ENCODE peak calls at places on chromosomes 4 and X, in five cellular contexts. C is breast epithelium, Z is OCI-LY7, W is tibial nerve, N is cardiac muscle cell. L is an unnamed sample.

GRCh38 chr4:175671491-175671934 is 140.6 kb downstream of the GPM6A start:
- DNase-seq in Z (no peak), C (no peak), N (peak; percentile 30), W (no peak), L (no peak)

GRCh38 chrX:44705817-44706551 is 137.8 kb upstream of the DUSP21 start:
- DNase-seq in W (no peak), N (no peak), Z (no peak), C (no peak), L (no peak)

GRCh38 chrX:155434906-155435743 is 23.3 kb downstream of the F8A3 start:
- DNase-seq in N (no peak), W (no peak), Z (no peak), C (no peak), L (no peak)

GRCh38 chr4:164357957-164358356 is 396.0 kb upstream of the SMIM31 start:
- DNase-seq in Z (no peak), N (no peak), W (no peak), C (no peak), L (no peak)

GRCh38 chrX:154317391-154318000 is 21.9 kb downstream of the TKTL1 start:
- DNase-seq in Z (peak; percentile 21), N (peak; percentile 52), C (no peak), W (no peak), L (peak; percentile 38)

GRCh38 chrX:153861147-153861546 is 24.8 kb downstream of the L1CAM start:
- DNase-seq in C (no peak), N (no peak), W (no peak), Z (no peak), L (no peak)

GRCh38 chr4:69617083-69617694 is 22.3 kb downstream of the UGT2A2 start:
- DNase-seq in W (no peak), N (peak; percentile 21), Z (peak; percentile 7), C (no peak), L (no peak)

GRCh38 chrX:3811331-3812311 is 98.2 kb upstream of the PRKX start:
- DNase-seq in Z (peak; percentile 58), W (no peak), N (peak; percentile 44), C (peak; percentile 35), L (no peak)

GRCh38 chr4:106421441-106422296 is 53.1 kb upstream of the GIMD1 start:
- DNase-seq in Z (no peak), C (no peak), W (no peak), N (peak; percentile 3), L (no peak)

GRCh38 chrX:112147206-112147605 is 64.6 kb upstream of the TRPC5 start:
- DNase-seq in Z (peak; percentile 2), C (no peak), N (peak; percentile 47), W (no peak), L (peak; percentile 13)

GRCh38 chrX:16839224-16839851 is 30.8 kb downstream of the RBBP7 start:
- DNase-seq in N (no peak), Z (no peak), C (no peak), W (no peak), L (no peak)

GRCh38 chr4:78809928-78810835 is 34.0 kb downstream of the BMP2K start:
- DNase-seq in C (no peak), W (no peak), N (no peak), Z (no peak), L (no peak)

GRCh38 chr4:40564004-40564403 is 65.7 kb downstream of the RBM47 start:
- DNase-seq in C (no peak), Z (no peak), W (no peak), N (no peak), L (peak; percentile 63)

GRCh38 chrX:127207326-127207725 is 387.8 kb downstream of the PRR32 start:
- DNase-seq in W (no peak), N (no peak), Z (no peak), C (no peak), L (no peak)

GRCh38 chrX:47093248-47093647 is 15.0 kb downstream of the RGN start:
- DNase-seq in W (no peak), N (peak; percentile 39), Z (peak; percentile 52), C (no peak), L (no peak)

GRCh38 chrX:150582338-150582948 is 14.0 kb downstream of the MTM1 start:
- DNase-seq in Z (no peak), W (no peak), N (no peak), C (no peak), L (no peak)

GRCh38 chr4:177511611-177512010 is 69.4 kb upstream of the AGA start:
- DNase-seq in W (no peak), C (peak; percentile 62), N (no peak), Z (no peak), L (no peak)

GRCh38 chrX:20418379-20418778 is 151.7 kb upstream of the RPS6KA3 start:
- DNase-seq in C (no peak), Z (no peak), N (no peak), W (no peak), L (no peak)

GRCh38 chrX:17680732-17681413 is 56.4 kb upstream of the SCML1 start:
- DNase-seq in C (no peak), N (no peak), W (no peak), Z (no peak), L (peak; percentile 3)

GRCh38 chrX:24333371-24333770 is 19.5 kb upstream of the SUPT20HL2 start:
- DNase-seq in W (no peak), C (no peak), N (no peak), Z (no peak), L (no peak)

GRCh38 chr4:141118381-141118780 is 14.9 kb downstream of the RNF150 start:
- DNase-seq in Z (no peak), W (no peak), N (no peak), C (no peak), L (no peak)

GRCh38 chr4:102091656-102092055 is 253.6 kb downstream of the SLC39A8 start:
- DNase-seq in W (no peak), C (no peak), N (no peak), Z (no peak), L (no peak)

GRCh38 chr4:163878336-163879121 is 384.0 kb downstream of the TMA16 start:
- DNase-seq in W (no peak), C (no peak), N (no peak), Z (no peak), L (no peak)

GRCh38 chr4:117965608-117966007 is 68.7 kb upstream of the NDST3 start:
- DNase-seq in N (peak; percentile 10), Z (no peak), C (no peak), W (no peak), L (no peak)

GRCh38 chr4:162461952-162462351 is 298.2 kb upstream of the FSTL5 start:
- DNase-seq in Z (no peak), N (no peak), C (no peak), W (no peak), L (no peak)

GRCh38 chrX:54540289-54540688 is 10.3 kb downstream of the GNL3L start:
- DNase-seq in N (no peak), C (no peak), Z (no peak), W (no peak), L (no peak)

GRCh38 chrX:106897259-106897658 is 5.9 kb downstream of the RIPPLY1 start:
- DNase-seq in N (no peak), W (no peak), C (no peak), Z (no peak), L (no peak)

GRCh38 chr4:25446611-25447010 is 69.5 kb downstream of the ANAPC4 start:
- DNase-seq in C (no peak), W (no peak), N (no peak), Z (no peak), L (no peak)

GRCh38 chr4:153153339-153153851 is 50.8 kb upstream of the TRIM2 start:
- DNase-seq in N (peak; percentile 75), W (no peak), Z (peak; percentile 22), C (peak; percentile 28), L (peak; percentile 38)

GRCh38 chrX:32530802-32531403 is 680.4 kb downstream of the DMD start:
- DNase-seq in W (no peak), C (no peak), Z (peak; percentile 71), N (peak; percentile 78), L (peak; percentile 41)

GRCh38 chrX:129682979-129683378 is 28.2 kb upstream of the APLN start:
- DNase-seq in W (no peak), N (no peak), C (no peak), Z (no peak), L (no peak)

GRCh38 chr4:25970241-25970675 is 56.2 kb downstream of the SMIM20 start:
- DNase-seq in Z (peak; percentile 75), N (no peak), W (no peak), C (no peak), L (peak; percentile 39)

GRCh38 chr4:162485486-162485885 is 321.7 kb upstream of the FSTL5 start:
- DNase-seq in W (no peak), N (no peak), Z (no peak), C (no peak), L (no peak)

GRCh38 chr4:38523524-38524448 is 140.2 kb upstream of the KLF3 start:
- DNase-seq in Z (no peak), C (no peak), N (no peak), W (no peak), L (no peak)

GRCh38 chrX:40581333-40581910 is 652 bp downstream of the ATP6AP2 start:
- DNase-seq in C (no peak), N (no peak), Z (peak; percentile 24), W (no peak), L (no peak)

GRCh38 chrX:103734125-103734760 is 23.5 kb downstream of the TMEM31 start:
- DNase-seq in C (no peak), W (no peak), Z (no peak), N (no peak), L (no peak)

GRCh38 chrX:54044877-54045328 is 630 bp upstream of the PHF8 start:
- DNase-seq in W (no peak), C (no peak), N (no peak), Z (no peak), L (no peak)

GRCh38 chrX:118974088-118974907 is at the start of gene LONRF3:
- DNase-seq in N (peak; percentile 13), W (peak; percentile 72), Z (peak; percentile 7), C (peak; percentile 75), L (peak; percentile 72)
- H3K4me3 ChIP-seq in N (peak within 1 kb of the TSS; percentile 25), W (peak within 1 kb of the TSS; percentile 66), Z (peak within 1 kb of the TSS; percentile 44), C (peak within 1 kb of the TSS; percentile 72), L (peak within 1 kb of the TSS; percentile 18)

DNA sequence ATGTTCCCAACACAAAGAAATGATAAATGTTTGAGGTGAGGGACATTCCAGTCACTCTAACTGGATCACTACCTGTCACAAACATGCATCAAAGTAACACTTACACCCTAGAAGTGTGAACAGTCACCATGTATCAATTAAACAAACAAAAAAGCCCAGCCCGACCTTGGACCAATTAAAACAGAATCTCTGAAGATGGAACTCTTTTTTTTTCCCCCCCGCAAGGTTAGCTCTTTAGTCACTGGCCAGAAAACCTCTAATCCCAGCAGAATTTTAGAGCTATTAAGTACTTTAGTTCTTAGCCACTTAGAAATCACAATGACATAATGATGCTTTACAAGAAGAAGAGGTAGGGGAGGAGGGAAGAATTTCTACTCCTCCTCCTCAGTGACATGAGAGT is 154.5 kb downstream of the PALLD start:
- DNase-seq in W (no peak), N (no peak), Z (no peak), C (no peak), L (no peak)
- H3K27ac ChIP-seq in W (no peak overlapping the region), N (no peak overlapping the region), Z (no peak overlapping the region), C (peak overlapping the region; percentile 27), L (no peak overlapping the region)

DNA sequence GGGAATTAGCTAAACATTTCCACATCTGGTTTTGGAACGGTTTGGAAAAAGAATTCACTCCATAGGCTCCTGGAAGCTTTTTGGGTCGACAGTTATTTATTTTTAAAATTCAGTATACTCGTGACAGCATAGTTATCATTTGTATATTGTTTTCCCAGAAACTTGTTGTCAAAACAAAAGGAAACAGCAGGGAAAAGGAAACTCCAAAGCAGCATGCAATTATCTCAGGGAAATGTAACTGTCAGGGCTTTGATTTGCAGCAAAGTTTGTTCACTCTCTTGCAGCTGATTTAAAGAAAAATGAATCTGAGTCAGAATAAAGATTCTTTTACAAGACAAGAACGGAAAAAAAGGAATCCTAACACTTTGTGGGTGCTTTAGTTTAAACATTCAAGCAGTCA is 86.4 kb downstream of the PLAC1 start:
- DNase-seq in C (no peak), N (no peak), W (no peak), Z (no peak), L (no peak)
- H3K4me3 ChIP-seq in C (no peak overlapping the region), N (no peak overlapping the region), W (no peak overlapping the region), Z (no peak overlapping the region), L (no peak overlapping the region)

GRCh38 chrX:72351606-72352338 is 46.1 kb upstream of the CITED1 start:
- DNase-seq in C (no peak), Z (no peak), W (no peak), N (no peak), L (no peak)
- H3K27ac ChIP-seq in C (no peak overlapping the region), Z (no peak overlapping the region), W (no peak overlapping the region), N (no peak overlapping the region), L (no peak overlapping the region)